ENCODE peak calls at places on chromosomes 4 and X, in seven cellular contexts. One of them, this sample, is unnamed.

GRCh38 chr4:173529505-173530325 is at the start of gene HAND2:
- DNase-seq in activated CD4-positive, alpha-beta T cell treated with anti-CD3 and anti-CD28 coated beads, Interleukin-2, amount 50 U/mL, for 1 hour: no peak
- DNase-seq in left colon: peak
- DNase-seq in heart right ventricle: peak
- DNase-seq in lower lobe of right lung: no peak
- DNase-seq in COR-L47: peak
- DNase-seq in aorta: peak
- DNase-seq in this sample: no peak

GRCh38 chrX:136112781-136113180 is 34.6 kb upstream of the FHL1 start:
- DNase-seq in aorta: no peak
- DNase-seq in left colon: no peak
- DNase-seq in heart right ventricle: no peak
- DNase-seq in COR-L47: no peak
- DNase-seq in activated CD4-positive, alpha-beta T cell treated with anti-CD3 and anti-CD28 coated beads, Interleukin-2, amount 50 U/mL, for 1 hour: no peak
- DNase-seq in lower lobe of right lung: no peak
- DNase-seq in this sample: no peak

GRCh38 chr4:108693211-108693610 is 42.8 kb downstream of the OSTC start:
- DNase-seq in activated CD4-positive, alpha-beta T cell treated with anti-CD3 and anti-CD28 coated beads, Interleukin-2, amount 50 U/mL, for 1 hour: no peak
- DNase-seq in heart right ventricle: no peak
- DNase-seq in COR-L47: no peak
- DNase-seq in lower lobe of right lung: no peak
- DNase-seq in left colon: no peak
- DNase-seq in aorta: no peak
- DNase-seq in this sample: no peak

GRCh38 chr4:100118213-100118612 is 72.1 kb downstream of the DDIT4L start:
- DNase-seq in aorta: no peak
- DNase-seq in lower lobe of right lung: no peak
- DNase-seq in heart right ventricle: no peak
- DNase-seq in COR-L47: no peak
- DNase-seq in left colon: no peak
- DNase-seq in activated CD4-positive, alpha-beta T cell treated with anti-CD3 and anti-CD28 coated beads, Interleukin-2, amount 50 U/mL, for 1 hour: no peak
- DNase-seq in this sample: no peak

GRCh38 chr4:24236532-24236931 is 346.7 kb upstream of the PPARGC1A start:
- DNase-seq in left colon: no peak
- DNase-seq in aorta: no peak
- DNase-seq in activated CD4-positive, alpha-beta T cell treated with anti-CD3 and anti-CD28 coated beads, Interleukin-2, amount 50 U/mL, for 1 hour: no peak
- DNase-seq in heart right ventricle: no peak
- DNase-seq in COR-L47: no peak
- DNase-seq in lower lobe of right lung: no peak
- DNase-seq in this sample: no peak

GRCh38 chr4:74039065-74039763 is 725 bp upstream of the CXCL3 start:
- DNase-seq in COR-L47: no peak
- DNase-seq in aorta: no peak
- DNase-seq in activated CD4-positive, alpha-beta T cell treated with anti-CD3 and anti-CD28 coated beads, Interleukin-2, amount 50 U/mL, for 1 hour: no peak
- DNase-seq in heart right ventricle: peak
- DNase-seq in lower lobe of right lung: no peak
- DNase-seq in left colon: no peak
- DNase-seq in this sample: no peak

GRCh38 chrX:15882704-15883539 is 28.3 kb upstream of the AP1S2 start:
- DNase-seq in activated CD4-positive, alpha-beta T cell treated with anti-CD3 and anti-CD28 coated beads, Interleukin-2, amount 50 U/mL, for 1 hour: no peak
- DNase-seq in lower lobe of right lung: no peak
- DNase-seq in aorta: no peak
- DNase-seq in COR-L47: no peak
- DNase-seq in heart right ventricle: no peak
- DNase-seq in left colon: no peak
- DNase-seq in this sample: peak

GRCh38 chrX:119698835-119699234 is 5.9 kb upstream of the SEPTIN6 start:
- DNase-seq in left colon: no peak
- DNase-seq in aorta: no peak
- DNase-seq in activated CD4-positive, alpha-beta T cell treated with anti-CD3 and anti-CD28 coated beads, Interleukin-2, amount 50 U/mL, for 1 hour: no peak
- DNase-seq in lower lobe of right lung: no peak
- DNase-seq in heart right ventricle: no peak
- DNase-seq in COR-L47: peak
- DNase-seq in this sample: no peak

GRCh38 chr4:146335763-146336412 is 121.5 kb downstream of the REELD1 start:
- DNase-seq in COR-L47: peak
- DNase-seq in heart right ventricle: no peak
- DNase-seq in activated CD4-positive, alpha-beta T cell treated with anti-CD3 and anti-CD28 coated beads, Interleukin-2, amount 50 U/mL, for 1 hour: no peak
- DNase-seq in aorta: no peak
- DNase-seq in lower lobe of right lung: no peak
- DNase-seq in left colon: no peak
- DNase-seq in this sample: no peak

GRCh38 chr4:138898282-138898681 is 117.3 kb upstream of the NOCT start:
- DNase-seq in lower lobe of right lung: no peak
- DNase-seq in COR-L47: peak
- DNase-seq in activated CD4-positive, alpha-beta T cell treated with anti-CD3 and anti-CD28 coated beads, Interleukin-2, amount 50 U/mL, for 1 hour: no peak
- DNase-seq in left colon: no peak
- DNase-seq in aorta: no peak
- DNase-seq in heart right ventricle: no peak
- DNase-seq in this sample: no peak

GRCh38 chr4:86181585-86181984 is 178.3 kb downstream of the MAPK10 start:
- DNase-seq in left colon: no peak
- DNase-seq in activated CD4-positive, alpha-beta T cell treated with anti-CD3 and anti-CD28 coated beads, Interleukin-2, amount 50 U/mL, for 1 hour: no peak
- DNase-seq in heart right ventricle: no peak
- DNase-seq in COR-L47: no peak
- DNase-seq in lower lobe of right lung: no peak
- DNase-seq in aorta: no peak
- DNase-seq in this sample: no peak

GRCh38 chr4:93000914-93001313 is 697.1 kb downstream of the GRID2 start:
- DNase-seq in activated CD4-positive, alpha-beta T cell treated with anti-CD3 and anti-CD28 coated beads, Interleukin-2, amount 50 U/mL, for 1 hour: no peak
- DNase-seq in COR-L47: no peak
- DNase-seq in aorta: no peak
- DNase-seq in heart right ventricle: no peak
- DNase-seq in left colon: no peak
- DNase-seq in lower lobe of right lung: no peak
- DNase-seq in this sample: no peak

GRCh38 chr4:188143731-188144130 is 4.5 kb downstream of the TRIML1 start:
- DNase-seq in aorta: no peak
- DNase-seq in left colon: no peak
- DNase-seq in lower lobe of right lung: no peak
- DNase-seq in activated CD4-positive, alpha-beta T cell treated with anti-CD3 and anti-CD28 coated beads, Interleukin-2, amount 50 U/mL, for 1 hour: no peak
- DNase-seq in COR-L47: no peak
- DNase-seq in heart right ventricle: no peak
- DNase-seq in this sample: no peak

GRCh38 chrX:103376118-103376978 is at the start of gene BEX3:
- DNase-seq in left colon: peak
- DNase-seq in aorta: peak
- DNase-seq in COR-L47: peak
- DNase-seq in heart right ventricle: peak
- DNase-seq in activated CD4-positive, alpha-beta T cell treated with anti-CD3 and anti-CD28 coated beads, Interleukin-2, amount 50 U/mL, for 1 hour: peak
- DNase-seq in lower lobe of right lung: peak
- DNase-seq in this sample: no peak

GRCh38 chr4:38129452-38129830 is 169.2 kb downstream of the PTTG2 start:
- DNase-seq in COR-L47: no peak
- DNase-seq in aorta: no peak
- DNase-seq in activated CD4-positive, alpha-beta T cell treated with anti-CD3 and anti-CD28 coated beads, Interleukin-2, amount 50 U/mL, for 1 hour: no peak
- DNase-seq in left colon: no peak
- DNase-seq in heart right ventricle: no peak
- DNase-seq in lower lobe of right lung: no peak
- DNase-seq in this sample: no peak

GRCh38 chr4:9765091-9765490 is 16.3 kb upstream of the DRD5 start:
- DNase-seq in lower lobe of right lung: no peak
- DNase-seq in heart right ventricle: no peak
- DNase-seq in aorta: no peak
- DNase-seq in activated CD4-positive, alpha-beta T cell treated with anti-CD3 and anti-CD28 coated beads, Interleukin-2, amount 50 U/mL, for 1 hour: no peak
- DNase-seq in COR-L47: no peak
- DNase-seq in left colon: peak
- DNase-seq in this sample: no peak

GRCh38 chr4:102036619-102037376 is 246.3 kb downstream of the BANK1 start:
- DNase-seq in COR-L47: no peak
- DNase-seq in aorta: no peak
- DNase-seq in activated CD4-positive, alpha-beta T cell treated with anti-CD3 and anti-CD28 coated beads, Interleukin-2, amount 50 U/mL, for 1 hour: no peak
- DNase-seq in heart right ventricle: no peak
- DNase-seq in lower lobe of right lung: no peak
- DNase-seq in left colon: no peak
- DNase-seq in this sample: no peak

GRCh38 chr4:116862592-116862991 is 222.8 kb downstream of the TRAM1L1 start:
- DNase-seq in COR-L47: no peak
- DNase-seq in left colon: no peak
- DNase-seq in aorta: no peak
- DNase-seq in lower lobe of right lung: no peak
- DNase-seq in heart right ventricle: no peak
- DNase-seq in activated CD4-positive, alpha-beta T cell treated with anti-CD3 and anti-CD28 coated beads, Interleukin-2, amount 50 U/mL, for 1 hour: no peak
- DNase-seq in this sample: no peak

GRCh38 chr4:139300431-139301142 is 718 bp upstream of the NAA15 start:
- DNase-seq in activated CD4-positive, alpha-beta T cell treated with anti-CD3 and anti-CD28 coated beads, Interleukin-2, amount 50 U/mL, for 1 hour: no peak
- DNase-seq in left colon: no peak
- DNase-seq in lower lobe of right lung: no peak
- DNase-seq in heart right ventricle: no peak
- DNase-seq in COR-L47: no peak
- DNase-seq in aorta: no peak
- DNase-seq in this sample: peak

GRCh38 chr4:29046166-29046565 is 1674.0 kb upstream of the PCDH7 start:
- DNase-seq in activated CD4-positive, alpha-beta T cell treated with anti-CD3 and anti-CD28 coated beads, Interleukin-2, amount 50 U/mL, for 1 hour: no peak
- DNase-seq in left colon: no peak
- DNase-seq in lower lobe of right lung: no peak
- DNase-seq in aorta: no peak
- DNase-seq in COR-L47: no peak
- DNase-seq in heart right ventricle: no peak
- DNase-seq in this sample: no peak

GRCh38 chr4:107896158-107896645 is 35.1 kb upstream of the CYP2U1 start:
- DNase-seq in heart right ventricle: no peak
- DNase-seq in activated CD4-positive, alpha-beta T cell treated with anti-CD3 and anti-CD28 coated beads, Interleukin-2, amount 50 U/mL, for 1 hour: no peak
- DNase-seq in lower lobe of right lung: no peak
- DNase-seq in COR-L47: no peak
- DNase-seq in left colon: no peak
- DNase-seq in aorta: no peak
- DNase-seq in this sample: no peak

GRCh38 chr4:87975466-87975865 is at the start of gene SPP1:
- DNase-seq in left colon: no peak
- DNase-seq in aorta: peak
- DNase-seq in COR-L47: peak
- DNase-seq in activated CD4-positive, alpha-beta T cell treated with anti-CD3 and anti-CD28 coated beads, Interleukin-2, amount 50 U/mL, for 1 hour: no peak
- DNase-seq in heart right ventricle: no peak
- DNase-seq in lower lobe of right lung: no peak
- DNase-seq in this sample: no peak

GRCh38 chr4:121950680-121951569 is 935 bp downstream of the TRPC3 start:
- DNase-seq in activated CD4-positive, alpha-beta T cell treated with anti-CD3 and anti-CD28 coated beads, Interleukin-2, amount 50 U/mL, for 1 hour: peak
- DNase-seq in left colon: peak
- DNase-seq in heart right ventricle: peak
- DNase-seq in aorta: peak
- DNase-seq in COR-L47: peak
- DNase-seq in lower lobe of right lung: peak
- DNase-seq in this sample: no peak

This sample was measured in GM12878.